ENCODE peak calls at places on chromosomes 16 and 17, in four cellular contexts. One of them, this sample, is unnamed.

GRCh38 chr16:53089434-53090270 is 34.9 kb downstream of the CHD9 start:
- DNase-seq in NCI-H2171: peak; percentile 70
- DNase-seq in progenitor cell of endocrine pancreas: no peak
- DNase-seq in uterus: peak; percentile 66
- DNase-seq in this sample: no peak

GRCh38 chr16:25005445-25006306 is 9.5 kb downstream of the ARHGAP17 start:
- DNase-seq in progenitor cell of endocrine pancreas: no peak
- DNase-seq in uterus: no peak
- DNase-seq in NCI-H2171: peak; percentile 16
- DNase-seq in this sample: no peak

GRCh38 chr17:64354396-64354795 is 36.3 kb downstream of the PECAM1 start:
- DNase-seq in progenitor cell of endocrine pancreas: no peak
- DNase-seq in uterus: no peak
- DNase-seq in NCI-H2171: no peak
- DNase-seq in this sample: no peak

GRCh38 chr17:41919165-41919817 is 540 bp upstream of the ACLY start:
- DNase-seq in NCI-H2171: peak; percentile 58
- DNase-seq in uterus: no peak
- DNase-seq in progenitor cell of endocrine pancreas: no peak
- DNase-seq in this sample: peak; percentile 59

GRCh38 chr16:57258226-57258909 is 13.3 kb downstream of the ARL2BP start:
- DNase-seq in uterus: no peak
- DNase-seq in progenitor cell of endocrine pancreas: no peak
- DNase-seq in NCI-H2171: no peak
- DNase-seq in this sample: peak; percentile 46

GRCh38 chr16:10957771-10958486 is 13.6 kb downstream of the CLEC16A start:
- DNase-seq in uterus: no peak
- DNase-seq in progenitor cell of endocrine pancreas: no peak
- DNase-seq in NCI-H2171: no peak
- DNase-seq in this sample: no peak

GRCh38 chr17:45102856-45103255 is 29.5 kb downstream of the PLCD3 start:
- DNase-seq in NCI-H2171: no peak
- DNase-seq in uterus: no peak
- DNase-seq in progenitor cell of endocrine pancreas: no peak
- DNase-seq in this sample: no peak

GRCh38 chr17:58283674-58284612 is 3.2 kb upstream of the MPO start:
- DNase-seq in progenitor cell of endocrine pancreas: no peak
- DNase-seq in NCI-H2171: no peak
- DNase-seq in uterus: no peak
- DNase-seq in this sample: no peak

GRCh38 chr17:82930924-82931695 is 91.3 kb upstream of the ZNF750 start:
- DNase-seq in uterus: peak; percentile 16
- DNase-seq in NCI-H2171: no peak
- DNase-seq in progenitor cell of endocrine pancreas: no peak
- DNase-seq in this sample: peak; percentile 20

GRCh38 chr16:11586856-11587642 is at the start of gene LITAF:
- DNase-seq in uterus: peak; percentile 70
- DNase-seq in NCI-H2171: peak; percentile 33
- DNase-seq in progenitor cell of endocrine pancreas: peak; percentile 42
- DNase-seq in this sample: peak; percentile 95

GRCh38 chr17:13671341-13671740 is 69.6 kb upstream of the HS3ST3A1 start:
- DNase-seq in progenitor cell of endocrine pancreas: no peak
- DNase-seq in uterus: no peak
- DNase-seq in NCI-H2171: no peak
- DNase-seq in this sample: no peak

GRCh38 chr16:29790949-29791844 is 646 bp downstream of the KIF22 start:
- DNase-seq in uterus: no peak
- DNase-seq in NCI-H2171: no peak
- DNase-seq in progenitor cell of endocrine pancreas: no peak
- DNase-seq in this sample: no peak

GRCh38 chr16:4081577-4082021 is 34.6 kb downstream of the ADCY9 start:
- DNase-seq in NCI-H2171: peak; percentile 38
- DNase-seq in uterus: peak; percentile 34
- DNase-seq in progenitor cell of endocrine pancreas: no peak
- DNase-seq in this sample: no peak

GRCh38 chr17:51739245-51739886 is 419.1 kb downstream of the CA10 start:
- DNase-seq in progenitor cell of endocrine pancreas: no peak
- DNase-seq in NCI-H2171: no peak
- DNase-seq in uterus: no peak
- DNase-seq in this sample: no peak

GRCh38 chr17:48441231-48441711 is 11.3 kb upstream of the SKAP1 start:
- DNase-seq in progenitor cell of endocrine pancreas: no peak
- DNase-seq in NCI-H2171: no peak
- DNase-seq in uterus: no peak
- DNase-seq in this sample: no peak

GRCh38 chr17:76151896-76152454 is 10.9 kb upstream of the FOXJ1 start:
- DNase-seq in uterus: no peak
- DNase-seq in progenitor cell of endocrine pancreas: no peak
- DNase-seq in NCI-H2171: no peak
- DNase-seq in this sample: no peak

GRCh38 chr16:72066747-72067146 is 3.7 kb downstream of the HPR start:
- DNase-seq in uterus: no peak
- DNase-seq in progenitor cell of endocrine pancreas: no peak
- DNase-seq in NCI-H2171: peak; percentile 16
- DNase-seq in this sample: no peak

GRCh38 chr16:69559164-69559563 is 6.6 kb upstream of the NFAT5 start:
- DNase-seq in uterus: no peak
- DNase-seq in progenitor cell of endocrine pancreas: no peak
- DNase-seq in NCI-H2171: no peak
- DNase-seq in this sample: no peak

GRCh38 chr16:63066552-63066951 is 1030.3 kb upstream of the CDH8 start:
- DNase-seq in progenitor cell of endocrine pancreas: no peak
- DNase-seq in NCI-H2171: no peak
- DNase-seq in uterus: no peak
- DNase-seq in this sample: no peak

GRCh38 chr16:17277981-17278381 is 192.8 kb downstream of the XYLT1 start:
- DNase-seq in progenitor cell of endocrine pancreas: no peak
- DNase-seq in NCI-H2171: no peak
- DNase-seq in uterus: peak; percentile 52
- DNase-seq in this sample: no peak

This sample was measured in upper lobe of left lung.